ENCODE peak calls at places on chromosomes 6 and 20, in six cellular contexts. H is aorta, E is GM23248, M is ovary, J is cardiac muscle cell, Q is HepG2. V is an unnamed sample.

GRCh38 chr6:35718911-35719381 is 17.9 kb upstream of the ARMC12 start:
- DNase-seq in J (no peak), M (no peak), H (no peak), E (no peak), Q (no peak), V (no peak)

GRCh38 chr20:52974155-52974554 is 2.0 kb downstream of the TSHZ2 start:
- DNase-seq in J (no peak), H (no peak), Q (no peak), E (peak; percentile 70), M (no peak), V (peak; percentile 12)

GRCh38 chr6:138559153-138559552 is 59.9 kb upstream of the NHSL1 start:
- DNase-seq in E (no peak), J (no peak), M (no peak), H (no peak), Q (no peak), V (no peak)

GRCh38 chr6:31131595-31131994 is 7.3 kb downstream of the PSORS1C2 start:
- DNase-seq in H (no peak), Q (no peak), E (no peak), M (no peak), J (no peak), V (no peak)

GRCh38 chr20:6381887-6382286 is 259.1 kb upstream of the FERMT1 start:
- DNase-seq in J (peak; percentile 74), E (peak; percentile 13), M (no peak), Q (peak; percentile 50), H (no peak), V (no peak)

GRCh38 chr20:44918761-44919160 is 8.9 kb downstream of the PABPC1L start:
- DNase-seq in M (no peak), Q (no peak), E (no peak), J (no peak), H (no peak), V (no peak)

GRCh38 chr6:79913369-79913768 is 34.0 kb downstream of the ELOVL4 start:
- DNase-seq in J (no peak), Q (no peak), M (no peak), E (no peak), H (no peak), V (no peak)

GRCh38 chr6:155130161-155130853 is 133.5 kb upstream of the CLDN20 start:
- DNase-seq in M (no peak), J (no peak), Q (no peak), E (peak; percentile 32), H (no peak), V (no peak)

GRCh38 chr6:156164701-156165454 is 612.3 kb upstream of the ARID1B start:
- DNase-seq in H (no peak), E (no peak), J (no peak), Q (no peak), M (no peak), V (no peak)

GRCh38 chr6:30955367-30956042 is 14.7 kb downstream of the MUCL3 start:
- DNase-seq in H (peak; percentile 85), E (peak; percentile 44), Q (no peak), J (peak; percentile 65), M (peak; percentile 50), V (peak; percentile 43)

GRCh38 chr6:111846511-111847409 is 26.5 kb downstream of the FYN start:
- DNase-seq in H (no peak), Q (no peak), J (no peak), E (peak; percentile 43), M (no peak), V (no peak)

GRCh38 chr20:49037962-49038387 is 8.1 kb upstream of the CSE1L start:
- DNase-seq in M (no peak), Q (no peak), J (no peak), E (peak; percentile 3), H (no peak), V (no peak)

GRCh38 chr6:52922161-52922560 is 12.7 kb upstream of the GSTA3 start:
- DNase-seq in M (no peak), E (no peak), Q (no peak), H (no peak), J (no peak), V (no peak)

GRCh38 chr20:48932375-48932941 is 10.9 kb downstream of the ARFGEF2 start:
- DNase-seq in E (peak; percentile 37), Q (peak; percentile 80), H (no peak), M (no peak), J (no peak), V (no peak)

GRCh38 chr6:12241493-12242214 is 48.5 kb upstream of the EDN1 start:
- DNase-seq in H (no peak), Q (no peak), J (no peak), E (peak; percentile 36), M (no peak), V (no peak)

GRCh38 chr6:33534702-33535101 is 45.4 kb downstream of the BAK1 start:
- DNase-seq in J (no peak), Q (no peak), H (no peak), M (no peak), E (no peak), V (no peak)

GRCh38 chr6:151044465-151045441 is 179.3 kb downstream of the MTHFD1L start:
- DNase-seq in Q (peak; percentile 93), M (peak; percentile 76), H (peak; percentile 74), E (no peak), J (no peak), V (no peak)

GRCh38 chr6:19368511-19368910 is 468.7 kb upstream of the ID4 start:
- DNase-seq in J (no peak), Q (no peak), H (no peak), E (peak; percentile 83), M (no peak), V (no peak)

GRCh38 chr6:144673807-144674206 is 388.7 kb downstream of the UTRN start:
- DNase-seq in E (no peak), J (no peak), M (no peak), H (no peak), Q (no peak), V (no peak)
- H3K9me3 ChIP-seq in E (no peaks in the 10 kb centered on the region), J (no peaks in the 10 kb centered on the region), M (peaks cover 3% of the 10 kb centered on the region), H (no peaks in the 10 kb centered on the region), Q (peaks cover 34% of the 10 kb centered on the region), V (peaks cover 5% of the 10 kb centered on the region)

DNA sequence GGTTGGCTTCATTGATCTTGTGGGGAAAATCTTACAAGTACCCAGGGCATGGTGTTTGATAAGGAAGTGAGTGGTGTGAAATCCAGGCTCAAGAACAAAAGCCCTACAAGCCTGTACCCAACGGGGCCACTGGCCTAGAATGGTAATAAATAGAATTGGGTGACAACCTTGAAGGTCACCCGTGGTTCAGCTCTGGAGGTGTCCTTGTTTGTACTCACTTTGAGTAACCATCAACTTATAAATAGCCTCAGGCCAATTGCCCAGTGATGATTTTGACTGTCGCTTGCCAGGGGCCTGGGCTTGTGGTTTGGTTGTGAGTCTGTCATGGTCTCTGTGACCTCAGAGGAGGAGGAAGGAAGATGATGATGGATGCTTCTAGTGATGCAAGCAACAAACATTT is 87.8 kb downstream of the PHACTR3 start:
- DNase-seq in E (no peak), Q (no peak), H (no peak), M (no peak), J (no peak), V (no peak)
- H3K9me3 ChIP-seq in E (no peaks in the 10 kb centered on the region), Q (peaks cover 2% of the 10 kb centered on the region), H (no peaks in the 10 kb centered on the region), M (no peaks in the 10 kb centered on the region), J (no peaks in the 10 kb centered on the region), V (no peaks in the 10 kb centered on the region)

GRCh38 chr20:29740951-29741593 is 1516.4 kb upstream of the DEFB115 start:
- DNase-seq in Q (no peak), J (no peak), H (no peak), E (no peak), M (no peak), V (no peak)
- H3K9me3 ChIP-seq in Q (peaks cover 87% of the 10 kb centered on the region), J (no peaks in the 10 kb centered on the region), H (peaks cover 3% of the 10 kb centered on the region), E (no peaks in the 10 kb centered on the region), M (no peaks in the 10 kb centered on the region), V (no peaks in the 10 kb centered on the region)

GRCh38 chr20:64766-65322 is 22.6 kb upstream of the DEFB125 start:
- DNase-seq in E (no peak), J (no peak), H (no peak), M (no peak), Q (no peak), V (no peak)
- H3K9me3 ChIP-seq in E (no peaks in the 10 kb centered on the region), J (no peaks in the 10 kb centered on the region), H (peaks cover 6% of the 10 kb centered on the region), M (no peaks in the 10 kb centered on the region), Q (peaks cover 68% of the 10 kb centered on the region), V (peaks cover 2% of the 10 kb centered on the region)

GRCh38 chr20:42095221-42095620 is 477.0 kb upstream of the CHD6 start:
- DNase-seq in M (no peak), E (no peak), Q (no peak), H (no peak), J (no peak), V (no peak)
- H3K9me3 ChIP-seq in M (no peaks in the 10 kb centered on the region), E (no peaks in the 10 kb centered on the region), Q (no peaks in the 10 kb centered on the region), H (no peaks in the 10 kb centered on the region), J (no peaks in the 10 kb centered on the region), V (no peaks in the 10 kb centered on the region)

GRCh38 chr6:89100114-89100513 is 17.8 kb downstream of the SRSF12 start:
- DNase-seq in E (no peak), J (no peak), H (no peak), M (no peak), Q (no peak), V (no peak)
- H3K9me3 ChIP-seq in E (no peaks in the 10 kb centered on the region), J (no peaks in the 10 kb centered on the region), H (no peaks in the 10 kb centered on the region), M (no peaks in the 10 kb centered on the region), Q (no peaks in the 10 kb centered on the region), V (no peaks in the 10 kb centered on the region)

GRCh38 chr6:170166511-170167122 is 124.3 kb downstream of the DLL1 start:
- DNase-seq in J (no peak), H (peak; percentile 74), E (no peak), Q (no peak), M (no peak), V (no peak)

GRCh38 chr6:170163405-170164170 is 127.3 kb downstream of the DLL1 start:
- DNase-seq in E (no peak), Q (no peak), M (no peak), J (no peak), H (no peak), V (no peak)

GRCh38 chr6:170164271-170164900 is 126.5 kb downstream of the DLL1 start:
- DNase-seq in H (no peak), E (no peak), J (no peak), M (no peak), Q (no peak), V (no peak)

GRCh38 chr6:170165501-170166117 is 125.3 kb downstream of the DLL1 start:
- DNase-seq in E (peak; percentile 10), J (peak; percentile 29), H (peak; percentile 62), Q (no peak), M (no peak), V (no peak)

DNA sequence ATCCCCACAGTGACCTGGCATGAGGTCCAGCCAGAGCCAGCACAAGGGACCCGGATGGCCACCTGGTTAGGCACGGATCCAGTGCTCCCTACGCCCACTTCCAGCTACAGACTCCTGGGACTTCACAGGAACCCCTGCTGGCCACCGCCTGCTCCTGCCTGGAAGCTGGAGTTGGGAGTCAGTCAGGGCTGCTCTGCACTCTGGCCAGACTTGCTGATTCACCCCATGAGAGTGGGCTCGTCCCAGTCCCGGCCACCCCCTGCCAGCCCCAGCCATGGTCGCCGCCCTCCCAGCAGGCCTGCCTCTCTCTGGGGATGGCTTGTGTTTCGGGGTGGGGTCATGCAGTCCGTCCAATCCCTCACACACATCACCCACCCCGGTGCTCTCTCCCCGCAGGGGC is 125.8 kb downstream of the DLL1 start:
- DNase-seq in H (peak; percentile 86), M (no peak), Q (no peak), E (peak; percentile 47), J (no peak), V (no peak)
- H3K9me3 ChIP-seq in H (no peaks in the 10 kb centered on the region), M (no peaks in the 10 kb centered on the region), Q (peaks cover 23% of the 10 kb centered on the region), E (no peaks in the 10 kb centered on the region), J (no peaks in the 10 kb centered on the region), V (no peaks in the 10 kb centered on the region)

DNA sequence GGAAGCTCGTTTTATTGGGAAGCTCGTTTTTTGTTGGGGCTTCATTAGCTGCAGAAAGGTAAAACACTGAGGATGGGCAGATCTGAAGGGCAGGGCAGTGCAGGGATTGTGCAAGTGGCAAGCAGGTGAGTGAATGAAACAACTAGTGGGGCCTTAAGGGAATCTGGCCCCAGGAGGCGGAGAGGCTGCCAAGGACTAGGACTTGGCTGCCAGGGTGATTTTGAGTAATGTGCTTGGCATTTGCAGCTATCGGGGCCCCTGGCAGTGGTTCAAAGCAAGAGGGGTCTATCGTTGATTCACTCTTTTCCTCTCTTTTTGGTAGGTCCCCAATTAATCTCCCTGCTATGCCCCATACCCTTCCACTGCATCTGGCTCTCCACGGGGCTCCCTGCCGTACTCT is 11.5 kb downstream of the IL22RA2 start:
- DNase-seq in Q (no peak), M (no peak), H (no peak), E (no peak), J (no peak), V (no peak)
- H3K9me3 ChIP-seq in Q (peaks cover 14% of the 10 kb centered on the region), M (no peaks in the 10 kb centered on the region), H (no peaks in the 10 kb centered on the region), E (no peaks in the 10 kb centered on the region), J (no peaks in the 10 kb centered on the region), V (no peaks in the 10 kb centered on the region)